ENCODE peak calls at places on chromosomes 13 and 19, in seven cellular contexts. Y is pancreas, N is astrocyte of the spinal cord, Z is fibroblast of mammary gland, M is esophagus squamous epithelium, P is lung, U is body of pancreas. D is an unnamed sample.
A peak's percentile ranks its signal among the peaks of the same experiment; 100 is the strongest.

GRCh38 chr19:49588370-49589122 is 2.4 kb upstream of the PRR12 start:
- DNase-seq in Y (no peak), N (no peak), Z (no peak), M (no peak), P (no peak), U (no peak), D (no peak)

GRCh38 chr19:57559008-57559403 is 657 bp downstream of the ZNF550 start:
- DNase-seq in Y (peak; percentile 25), N (no peak), Z (peak; percentile 26), M (no peak), P (no peak), U (peak; percentile 11), D (peak; percentile 18)

GRCh38 chr19:49411681-49412321 is 11.4 kb downstream of the PTH2 start:
- DNase-seq in Y (no peak), N (no peak), Z (no peak), M (no peak), P (no peak), U (no peak), D (no peak)

GRCh38 chr13:100512422-100512821 is 76.2 kb downstream of the GGACT start:
- DNase-seq in Y (no peak), N (peak; percentile 61), Z (peak; percentile 43), M (no peak), P (no peak), U (no peak), D (no peak)

GRCh38 chr13:36297600-36298338 is at the start of gene CCDC169:
- DNase-seq in Y (peak; percentile 63), N (peak; percentile 70), Z (peak; percentile 59), M (peak; percentile 5), P (peak; percentile 74), U (peak; percentile 80), D (peak; percentile 63)

GRCh38 chr13:65155861-65156260 is 2074.3 kb downstream of the PCDH9 start:
- DNase-seq in Y (no peak), N (no peak), Z (no peak), M (no peak), P (no peak), U (no peak), D (no peak)

GRCh38 chr13:49429061-49429460 is 14.8 kb downstream of the CAB39L start:
- DNase-seq in Y (no peak), N (no peak), Z (no peak), M (no peak), P (no peak), U (no peak), D (no peak)

GRCh38 chr13:96020155-96020575 is 33.0 kb downstream of the UGGT2 start:
- DNase-seq in Y (no peak), N (peak; percentile 79), Z (peak; percentile 73), M (no peak), P (no peak), U (peak; percentile 72), D (no peak)

GRCh38 chr19:29267701-29268100 is 54.8 kb upstream of the UQCRFS1 start:
- DNase-seq in Y (no peak), N (no peak), Z (no peak), M (no peak), P (no peak), U (no peak), D (no peak)

GRCh38 chr19:8515317-8515716 is 1.4 kb upstream of the ZNF414 start:
- DNase-seq in Y (no peak), N (no peak), Z (peak; percentile 24), M (no peak), P (no peak), U (no peak), D (no peak)

DNA sequence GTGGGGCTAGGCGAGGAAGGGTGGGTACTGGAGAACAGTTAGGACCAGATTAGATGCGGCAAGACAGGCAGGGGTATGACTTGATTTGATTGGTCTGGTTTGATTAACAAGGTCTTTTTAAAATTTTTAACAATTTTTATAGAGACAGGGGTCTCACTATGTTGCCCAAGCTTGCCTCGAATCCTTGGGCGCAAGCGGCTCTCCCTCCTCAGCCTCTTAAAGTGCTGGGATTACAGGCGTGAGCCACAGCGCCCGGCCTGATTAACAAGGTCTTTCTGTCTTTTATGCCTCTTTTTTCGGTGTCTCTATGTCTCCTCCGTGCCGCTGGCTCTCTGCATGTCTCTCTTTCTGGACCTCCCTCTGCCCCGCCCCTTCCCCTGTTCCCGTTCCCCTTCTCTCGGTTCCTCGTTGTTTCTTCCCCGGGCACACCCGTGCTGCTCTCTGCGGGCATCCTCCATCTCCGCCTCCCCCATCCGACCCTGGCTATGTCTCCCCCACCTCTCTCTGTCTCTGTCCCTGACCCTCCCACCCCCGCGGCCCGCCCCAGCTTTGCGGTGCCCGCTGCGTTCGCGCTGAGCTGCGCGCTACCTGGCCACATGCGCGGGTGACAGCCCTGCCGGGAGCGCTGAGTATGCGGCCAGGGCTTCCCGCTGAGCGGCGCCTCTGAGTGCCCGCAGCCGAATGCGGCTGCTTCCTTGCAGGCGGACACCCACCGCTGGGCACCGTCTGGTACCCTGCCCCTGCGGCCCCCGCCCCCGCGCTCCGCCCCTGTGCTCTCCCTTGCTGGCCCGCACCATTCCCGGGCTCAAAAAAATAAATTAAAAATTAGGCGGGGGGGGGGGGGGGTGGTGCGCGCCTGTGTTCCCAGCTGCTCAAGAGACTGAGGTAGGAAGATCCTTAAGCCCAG is 8.1 kb upstream of the SDHAF1 start:
- DNase-seq in Y (no peak), N (no peak), Z (no peak), M (no peak), P (peak; percentile 39), U (peak; percentile 49), D (peak; percentile 50)
- TF ChIP-seq CTCF in Y (no peak), N (no peak), Z (no peak), M (no peak), P (no peak), U (no peak), D (no peak)

GRCh38 chr19:39542198-39542597 is 2.2 kb upstream of the EID2 start:
- DNase-seq in Y (no peak), N (no peak), Z (no peak), M (no peak), P (no peak), U (no peak), D (no peak)

GRCh38 chr19:39539519-39540332 is at the start of gene EID2:
- DNase-seq in Y (peak; percentile 96), N (peak; percentile 95), Z (peak; percentile 92), M (peak; percentile 64), P (peak; percentile 96), U (peak; percentile 97), D (peak; percentile 95)

GRCh38 chr19:39543477-39543857 is 3.5 kb upstream of the EID2 start:
- DNase-seq in Y (no peak), N (no peak), Z (no peak), M (no peak), P (no peak), U (no peak), D (no peak)

GRCh38 chr19:39539165-39539518 is 819 bp downstream of the EID2 start:
- DNase-seq in Y (no peak), N (peak; percentile 46), Z (peak; percentile 21), M (no peak), P (no peak), U (no peak), D (no peak)

GRCh38 chr19:39540333-39540673 is 342 bp upstream of the EID2 start:
- DNase-seq in Y (no peak), N (no peak), Z (no peak), M (no peak), P (no peak), U (no peak), D (no peak)
- TF ChIP-seq CTCF in Y (no peak), N (no peak), Z (no peak), M (no peak), P (no peak), U (no peak), D (no peak)

DNA sequence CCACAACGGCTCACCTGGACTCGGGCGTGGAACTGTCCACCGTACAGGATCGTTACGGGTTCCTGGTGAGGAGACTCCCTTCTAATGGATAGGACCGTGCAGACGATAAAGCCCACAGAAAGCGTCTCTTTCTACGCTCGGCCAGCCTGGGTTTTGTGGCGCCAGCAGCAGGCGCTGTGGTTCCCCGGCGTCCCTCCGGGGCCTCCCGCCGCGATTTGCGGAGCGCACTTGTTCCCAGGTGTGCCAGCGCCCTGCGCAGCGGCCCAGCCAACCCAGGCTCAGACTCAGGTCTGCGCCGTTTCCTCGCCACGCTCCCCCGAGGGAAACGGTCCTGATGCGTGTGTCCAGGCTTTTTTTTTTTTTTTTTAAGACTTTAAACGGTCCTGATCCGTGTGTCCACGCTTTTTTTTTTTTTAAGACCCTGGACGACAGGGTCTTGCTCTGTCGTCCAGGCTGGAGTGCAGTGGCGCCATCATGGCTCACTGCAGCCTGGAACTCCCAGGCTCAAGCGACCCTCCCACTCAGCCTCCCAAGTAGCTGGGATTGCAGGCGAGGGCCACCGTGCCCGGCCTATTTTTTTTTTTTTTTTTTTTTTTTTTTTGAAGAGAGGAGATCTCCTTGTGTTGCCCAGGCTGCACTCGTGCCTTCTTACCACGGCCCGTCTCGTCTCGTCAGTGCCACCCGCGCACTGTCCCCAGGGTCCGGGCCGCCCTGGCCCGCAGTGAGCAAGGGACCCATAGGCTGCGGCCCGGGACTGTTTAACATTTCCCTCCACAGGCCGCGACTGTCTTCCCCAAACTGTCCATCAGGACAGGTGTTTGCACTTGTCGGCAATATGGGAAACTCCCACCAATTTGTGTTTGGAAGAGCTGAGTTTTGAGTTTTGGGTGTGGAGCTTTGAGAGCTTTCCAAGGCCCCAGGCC is 23.8 kb downstream of the GJA3 start:
- DNase-seq in Y (peak; percentile 75), N (no peak), Z (peak; percentile 19), M (no peak), P (peak; percentile 45), U (peak; percentile 74), D (no peak)
- TF ChIP-seq CTCF in Y (no peak), N (peak; percentile 59), Z (peak; percentile 45), M (peak; percentile 9), P (no peak), U (no peak), D (peak; percentile 26)

GRCh38 chr13:94344126-94344863 is 135.2 kb downstream of the DCT start:
- DNase-seq in Y (no peak), N (no peak), Z (peak; percentile 71), M (no peak), P (no peak), U (no peak), D (no peak)

GRCh38 chr13:94346261-94347019 is 133.0 kb downstream of the DCT start:
- DNase-seq in Y (no peak), N (no peak), Z (no peak), M (no peak), P (no peak), U (no peak), D (no peak)

GRCh38 chr13:94342436-94343242 is 136.8 kb downstream of the DCT start:
- DNase-seq in Y (no peak), N (no peak), Z (peak; percentile 42), M (no peak), P (no peak), U (no peak), D (no peak)

GRCh38 chr13:94343243-94343585 is 136.3 kb downstream of the DCT start:
- DNase-seq in Y (no peak), N (peak; percentile 71), Z (peak; percentile 33), M (no peak), P (no peak), U (no peak), D (no peak)

DNA sequence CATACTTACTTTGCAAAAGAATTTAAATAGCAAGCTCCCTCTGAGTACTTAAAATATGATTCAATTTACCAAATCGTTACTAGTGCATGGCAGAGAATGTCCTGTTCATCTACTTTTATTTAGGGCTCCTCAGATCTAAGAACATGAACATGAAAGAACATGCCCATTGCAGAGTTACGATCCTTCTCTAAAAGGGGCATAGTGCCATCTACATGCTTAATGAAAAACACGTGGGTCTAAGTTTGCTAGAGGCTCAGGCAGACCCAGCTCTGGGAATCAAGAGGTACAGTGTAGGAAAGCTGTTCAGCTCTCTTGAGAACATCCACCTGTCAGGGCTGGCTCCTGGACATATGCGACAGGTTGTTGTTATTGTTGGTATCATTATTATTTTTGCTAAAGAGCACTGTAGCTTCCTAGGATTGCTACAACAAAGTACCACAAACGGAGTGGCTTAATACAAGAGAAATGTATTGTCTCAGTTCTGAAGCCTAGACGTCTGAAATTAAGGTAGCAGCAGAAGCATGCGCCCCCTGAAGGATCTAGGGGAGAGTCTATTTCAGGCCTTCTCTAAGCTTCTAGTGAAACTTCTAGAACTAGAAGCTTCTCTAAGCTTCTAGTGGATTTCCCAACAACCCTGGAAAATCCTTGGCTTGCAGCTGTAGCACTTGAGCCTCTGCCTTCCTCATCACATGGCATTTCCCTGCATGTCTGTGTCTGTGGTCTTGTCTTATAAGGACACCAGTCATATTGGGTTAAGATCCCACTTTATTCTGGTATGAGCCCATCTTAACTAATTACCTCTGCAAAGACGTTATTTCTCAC is 133.9 kb downstream of the DCT start:
- DNase-seq in Y (no peak), N (peak; percentile 54), Z (peak; percentile 56), M (no peak), P (no peak), U (no peak), D (no peak)
- TF ChIP-seq CTCF in Y (no peak), N (no peak), Z (no peak), M (peak; percentile 7), P (no peak), U (no peak), D (peak; percentile 13)